ENCODE peak calls at places on chromosomes 13 and 19, in six cellular contexts. I is H1, S is HCT116, M is kidney epithelial cell, B is upper lobe of right lung, K is GM23248. X is an unnamed sample.
A peak's percentile ranks its signal among the peaks of the same experiment; 100 is the strongest.

GRCh38 chr13:33606692-33607091 is 211.3 kb upstream of the RFC3 start:
- DNase-seq in B (no peak), K (peak; percentile 31), S (no peak), I (no peak), M (no peak), X (no peak)

GRCh38 chr13:27264181-27264580 is 6.4 kb upstream of the RASL11A start:
- DNase-seq in I (no peak), B (no peak), M (no peak), S (no peak), K (peak; percentile 90), X (no peak)

GRCh38 chr13:21757721-21758120 is 86.8 kb downstream of the FGF9 start:
- DNase-seq in M (no peak), S (no peak), B (no peak), I (no peak), K (no peak), X (no peak)

GRCh38 chr19:15948223-15949058 is at the start of gene OR10H4:
- DNase-seq in K (no peak), M (no peak), S (no peak), I (no peak), B (no peak), X (no peak)

GRCh38 chr13:113125506-113126264 is 3.1 kb downstream of the F10 start:
- DNase-seq in M (no peak), K (no peak), S (no peak), B (peak; percentile 33), I (no peak), X (peak; percentile 10)

GRCh38 chr19:33727331-33728028 is 69.2 kb upstream of the KCTD15 start:
- DNase-seq in I (no peak), K (no peak), S (no peak), B (peak; percentile 45), M (no peak), X (no peak)

GRCh38 chr13:36831291-36831690 is 12.3 kb downstream of the RFXAP start:
- DNase-seq in S (no peak), I (no peak), K (no peak), B (no peak), M (no peak), X (no peak)

GRCh38 chr13:26300140-26300539 is 46.2 kb downstream of the CDK8 start:
- DNase-seq in I (no peak), K (peak; percentile 92), S (peak; percentile 19), M (no peak), B (no peak), X (no peak)

GRCh38 chr19:37991176-37991835 is 84.3 kb downstream of the SIPA1L3 start:
- DNase-seq in S (no peak), K (no peak), I (no peak), B (no peak), M (no peak), X (no peak)

GRCh38 chr19:4197625-4198466 is 15.4 kb downstream of the ANKRD24 start:
- DNase-seq in M (no peak), S (no peak), I (peak; percentile 80), B (no peak), K (peak; percentile 39), X (no peak)

GRCh38 chr13:20118268-20119140 is 42.3 kb downstream of the GJA3 start:
- DNase-seq in I (no peak), S (no peak), K (peak; percentile 75), B (peak; percentile 91), M (no peak), X (peak; percentile 82)

GRCh38 chr19:29596885-29597525 is 9.1 kb upstream of the POP4 start:
- DNase-seq in I (no peak), B (no peak), K (peak; percentile 43), S (no peak), M (no peak), X (no peak)

GRCh38 chr19:2027361-2027760 is 11.8 kb upstream of the BTBD2 start:
- DNase-seq in I (no peak), S (no peak), K (peak; percentile 92), M (no peak), B (no peak), X (no peak)

GRCh38 chr13:32527151-32527550 is 11.4 kb downstream of the N4BP2L2 start:
- DNase-seq in K (no peak), I (no peak), B (no peak), S (no peak), M (no peak), X (no peak)

GRCh38 chr19:35533822-35534521 is 716 bp downstream of the GAPDHS start:
- DNase-seq in K (peak; percentile 48), S (no peak), I (peak; percentile 82), M (no peak), B (peak; percentile 78), X (no peak)

GRCh38 chr13:110062077-110062776 is 244.7 kb downstream of the COL4A1 start:
- DNase-seq in M (peak; percentile 37), K (peak; percentile 59), B (no peak), S (no peak), I (no peak), X (peak; percentile 75)

GRCh38 chr19:10836478-10837325 is 690 bp upstream of the TMED1 start:
- DNase-seq in M (peak; percentile 39), S (peak; percentile 85), B (peak; percentile 94), I (no peak), K (peak; percentile 91), X (peak; percentile 88)

GRCh38 chr13:80690208-80690607 is 349.3 kb upstream of the SPRY2 start:
- DNase-seq in K (no peak), S (no peak), M (no peak), I (no peak), B (no peak), X (no peak)

GRCh38 chr13:80695841-80696240 is 354.9 kb upstream of the SPRY2 start:
- DNase-seq in S (no peak), B (no peak), K (no peak), I (no peak), M (no peak), X (no peak)
- H3K27me3 ChIP-seq in S (no peaks in the 10 kb centered on the region), B (no peaks in the 10 kb centered on the region), K (no peaks in the 10 kb centered on the region), I (no peaks in the 10 kb centered on the region), M (no peaks in the 10 kb centered on the region), X (no peaks in the 10 kb centered on the region)

DNA sequence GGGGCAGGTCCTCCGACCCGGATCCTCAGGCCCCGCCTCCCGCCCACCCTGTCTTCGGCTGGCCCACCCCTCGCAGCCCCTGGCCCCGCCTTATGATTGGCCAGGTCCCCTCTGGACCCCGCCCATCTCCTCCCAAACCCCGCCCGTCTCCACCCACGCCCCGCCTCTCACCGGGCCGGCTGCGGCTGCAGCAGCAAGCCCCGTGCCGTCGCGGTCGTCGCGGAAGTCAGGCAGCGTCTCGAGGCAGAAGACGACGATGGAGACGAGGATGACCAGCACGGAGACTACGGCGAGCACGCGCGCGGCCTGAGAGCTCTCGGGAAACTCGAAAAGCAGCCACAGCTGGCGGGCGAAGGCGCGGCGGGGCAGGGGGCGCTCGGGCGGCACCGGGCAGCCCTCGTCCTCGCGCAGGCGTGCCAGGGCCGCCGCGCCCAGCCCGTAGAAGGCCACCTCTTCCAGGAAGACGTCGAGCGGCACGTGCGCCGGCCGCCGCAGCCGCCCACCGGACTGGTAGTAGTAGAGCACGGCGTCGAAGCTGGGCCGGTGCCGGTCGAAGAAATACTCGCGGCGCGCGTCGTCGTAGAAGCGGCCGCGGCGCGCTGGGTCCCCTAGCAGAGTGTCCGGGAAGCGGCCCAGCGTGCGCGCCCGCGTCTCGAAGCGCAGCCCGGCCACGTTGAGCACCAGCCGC is 495 bp downstream of the KCNA7 start:
- DNase-seq in I (peak; percentile 95), B (peak; percentile 71), K (peak; percentile 45), S (no peak), M (no peak), X (no peak)
- H3K27me3 ChIP-seq in I (peaks cover 63% of the 10 kb centered on the region), B (peaks cover 64% of the 10 kb centered on the region), K (peaks cover 6% of the 10 kb centered on the region), S (no peaks in the 10 kb centered on the region), M (peaks cover 39% of the 10 kb centered on the region), X (peaks cover 28% of the 10 kb centered on the region)

DNA sequence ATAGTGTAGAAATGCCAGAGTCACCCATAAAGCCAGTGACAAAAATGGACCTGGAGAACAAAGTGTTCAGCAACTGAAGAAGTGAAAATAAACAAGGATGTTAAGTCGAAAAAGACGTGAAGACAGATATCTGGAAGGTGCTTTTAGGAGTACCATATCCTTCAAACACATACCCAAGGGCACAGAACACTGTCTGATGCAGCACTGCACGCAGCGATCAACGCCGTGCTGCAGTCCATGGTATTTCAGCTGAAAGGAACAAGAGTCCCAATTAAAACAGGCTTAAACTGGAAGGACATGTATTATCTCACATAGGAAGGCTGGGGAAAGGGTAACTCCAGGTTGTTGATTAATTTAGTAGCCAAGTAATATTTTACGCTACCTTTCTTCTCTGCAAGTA is 108.2 kb downstream of the SGCG start:
- DNase-seq in K (peak; percentile 15), B (no peak), M (no peak), S (no peak), I (no peak), X (no peak)
- H3K27me3 ChIP-seq in K (no peaks in the 10 kb centered on the region), B (no peaks in the 10 kb centered on the region), M (no peaks in the 10 kb centered on the region), S (no peaks in the 10 kb centered on the region), I (no peaks in the 10 kb centered on the region), X (no peaks in the 10 kb centered on the region)

GRCh38 chr13:111526922-111527321 is 206.5 kb downstream of the TEX29 start:
- DNase-seq in K (no peak), M (no peak), I (no peak), B (no peak), S (no peak), X (no peak)
- H3K27me3 ChIP-seq in K (no peaks in the 10 kb centered on the region), M (peaks cover 3% of the 10 kb centered on the region), I (no peaks in the 10 kb centered on the region), B (peaks cover 22% of the 10 kb centered on the region), S (peaks cover 32% of the 10 kb centered on the region), X (peaks cover 20% of the 10 kb centered on the region)

GRCh38 chr19:43639507-43640423 is at the start of gene CADM4:
- DNase-seq in B (peak; percentile 75), K (peak; percentile 17), S (no peak), M (no peak), I (peak; percentile 66), X (peak; percentile 14)
- H3K27me3 ChIP-seq in B (peaks cover 4% of the 10 kb centered on the region), K (peaks cover 22% of the 10 kb centered on the region), S (peaks cover 7% of the 10 kb centered on the region), M (peaks cover 9% of the 10 kb centered on the region), I (peaks cover 48% of the 10 kb centered on the region), X (peaks cover 30% of the 10 kb centered on the region)

GRCh38 chr19:50602496-50602895 is 34.3 kb upstream of the LRRC4B start:
- DNase-seq in M (no peak), I (no peak), S (no peak), B (no peak), K (no peak), X (no peak)
- H3K27me3 ChIP-seq in M (peaks cover 4% of the 10 kb centered on the region), I (peaks cover 26% of the 10 kb centered on the region), S (peaks cover 4% of the 10 kb centered on the region), B (peaks cover 22% of the 10 kb centered on the region), K (peaks cover 38% of the 10 kb centered on the region), X (no peaks in the 10 kb centered on the region)

DNA sequence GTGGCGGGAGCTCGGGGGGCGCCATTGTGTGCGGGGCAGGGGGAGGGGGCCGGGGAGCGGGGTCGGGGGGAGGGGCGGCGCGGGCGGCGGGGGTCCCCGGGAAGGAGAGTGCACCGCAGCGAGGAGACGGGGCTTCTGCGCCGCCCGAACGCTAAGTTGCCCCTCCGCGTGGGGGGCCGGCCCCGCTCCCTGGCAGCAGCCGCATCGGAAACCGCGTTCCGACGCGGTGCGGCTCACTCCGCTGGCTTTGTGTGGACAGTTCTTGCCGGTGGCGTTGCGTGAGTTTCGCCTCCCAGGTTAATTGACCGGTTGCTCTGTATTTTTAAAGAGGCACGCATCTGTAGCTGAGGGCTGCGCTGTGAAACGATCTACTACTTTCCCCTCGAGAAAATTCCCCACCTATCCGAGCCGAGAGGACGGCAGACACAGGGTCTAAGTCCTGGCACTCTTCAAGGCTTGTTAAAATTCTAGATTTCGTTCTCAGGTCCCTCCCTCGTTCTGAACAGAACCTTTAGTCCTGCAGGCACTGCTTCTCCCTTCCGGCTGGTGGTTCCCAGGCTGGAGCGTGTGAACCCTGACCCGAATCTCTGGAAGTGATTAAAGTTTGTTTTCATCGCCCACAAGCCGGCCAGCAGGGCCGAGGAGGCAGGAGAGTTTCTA is 861 bp downstream of the ARHGEF7 start:
- DNase-seq in S (no peak), B (no peak), I (peak; percentile 56), M (no peak), K (peak; percentile 94), X (peak; percentile 66)
- H3K27me3 ChIP-seq in S (peaks cover 5% of the 10 kb centered on the region), B (peaks cover 23% of the 10 kb centered on the region), I (peaks cover 44% of the 10 kb centered on the region), M (peaks cover 52% of the 10 kb centered on the region), K (peaks cover 22% of the 10 kb centered on the region), X (peaks cover 34% of the 10 kb centered on the region)

X was measured in heart left ventricle.